ENCODE peak calls at places on chromosomes 13 and 19, in eight cellular contexts. J is endothelial cell of umbilical vein, N is lower leg skin, S is dorsolateral prefrontal cortex, V is fibroblast of mammary gland, Z is A549, U is upper lobe of right lung, Q is Peyer's patch. C is an unnamed sample.

GRCh38 chr19:40622773-40623075 is 21.6 kb downstream of the LTBP4 start:
- DNase-seq in J (no peak), N (peak), S (no peak), V (no peak), Z (no peak), U (no peak), Q (no peak), C (no peak)

GRCh38 chr13:80214521-80214941 is 126.4 kb downstream of the SPRY2 start:
- DNase-seq in J (no peak), N (no peak), S (no peak), V (no peak), Z (no peak), U (no peak), Q (no peak), C (no peak)

GRCh38 chr19:6038634-6039405 is 60.9 kb upstream of the RANBP3 start:
- DNase-seq in J (no peak), N (peak), S (no peak), V (peak), Z (no peak), U (no peak), Q (no peak), C (peak)

GRCh38 chr13:113145496-113145895 is 13.0 kb upstream of the PROZ start:
- DNase-seq in J (no peak), N (no peak), S (no peak), V (no peak), Z (no peak), U (no peak), Q (no peak), C (no peak)

GRCh38 chr13:50016421-50016820 is 1.2 kb downstream of the KCNRG start:
- DNase-seq in J (peak), N (no peak), S (no peak), V (peak), Z (no peak), U (no peak), Q (no peak), C (no peak)

GRCh38 chr19:30557212-30557611 is 185.0 kb downstream of the ZNF536 start:
- DNase-seq in J (no peak), N (no peak), S (no peak), V (no peak), Z (no peak), U (no peak), Q (no peak), C (peak)

GRCh38 chr19:42198676-42199439 is 18.6 kb downstream of the DEDD2 start:
- DNase-seq in J (no peak), N (no peak), S (no peak), V (no peak), Z (no peak), U (no peak), Q (peak), C (no peak)

GRCh38 chr19:30163663-30164062 is 208.5 kb upstream of the ZNF536 start:
- DNase-seq in J (no peak), N (no peak), S (no peak), V (no peak), Z (no peak), U (no peak), Q (no peak), C (no peak)

GRCh38 chr19:58544591-58545285 is 874 bp downstream of the TRIM28 start:
- DNase-seq in J (peak), N (no peak), S (peak), V (peak), Z (peak), U (peak), Q (no peak), C (peak)

DNA sequence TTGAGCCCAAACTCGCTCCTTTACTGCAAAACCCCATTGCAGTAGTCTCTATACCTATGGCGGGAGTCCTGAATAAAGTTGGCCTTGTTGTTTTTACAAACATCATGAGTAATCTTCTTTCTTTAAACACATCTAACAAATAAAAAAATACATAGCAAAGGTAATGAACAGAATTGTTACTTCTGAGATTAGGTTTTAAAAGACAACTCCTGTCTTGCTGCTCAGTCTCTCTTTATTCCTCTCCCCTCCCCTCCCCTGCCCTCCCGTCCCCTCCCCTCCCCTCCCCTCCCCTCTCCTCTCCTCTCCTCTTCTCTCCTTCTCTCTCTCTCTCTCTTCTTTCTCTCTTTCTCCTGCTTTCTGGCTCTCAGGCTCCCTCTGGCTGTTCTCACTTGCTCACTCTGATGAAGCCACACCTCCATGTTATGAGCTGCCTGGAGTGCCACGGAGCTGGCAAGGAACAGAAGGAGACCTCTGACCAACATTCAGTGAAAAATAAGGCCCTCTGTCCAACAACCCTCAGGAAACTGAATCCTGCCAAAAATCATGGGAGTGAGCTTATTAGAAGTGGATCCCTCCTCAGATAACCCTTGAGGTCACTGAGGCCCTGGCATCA is 300.7 kb upstream of the MIR17HG start:
- DNase-seq in J (no peak), N (no peak), S (no peak), V (no peak), Z (no peak), U (no peak), Q (no peak), C (peak)
- TF ChIP-seq CTCF in J (no peak), N (no peak), S (no peak), V (no peak), Z (no peak), U (no peak), Q (no peak), C (peak)

DNA sequence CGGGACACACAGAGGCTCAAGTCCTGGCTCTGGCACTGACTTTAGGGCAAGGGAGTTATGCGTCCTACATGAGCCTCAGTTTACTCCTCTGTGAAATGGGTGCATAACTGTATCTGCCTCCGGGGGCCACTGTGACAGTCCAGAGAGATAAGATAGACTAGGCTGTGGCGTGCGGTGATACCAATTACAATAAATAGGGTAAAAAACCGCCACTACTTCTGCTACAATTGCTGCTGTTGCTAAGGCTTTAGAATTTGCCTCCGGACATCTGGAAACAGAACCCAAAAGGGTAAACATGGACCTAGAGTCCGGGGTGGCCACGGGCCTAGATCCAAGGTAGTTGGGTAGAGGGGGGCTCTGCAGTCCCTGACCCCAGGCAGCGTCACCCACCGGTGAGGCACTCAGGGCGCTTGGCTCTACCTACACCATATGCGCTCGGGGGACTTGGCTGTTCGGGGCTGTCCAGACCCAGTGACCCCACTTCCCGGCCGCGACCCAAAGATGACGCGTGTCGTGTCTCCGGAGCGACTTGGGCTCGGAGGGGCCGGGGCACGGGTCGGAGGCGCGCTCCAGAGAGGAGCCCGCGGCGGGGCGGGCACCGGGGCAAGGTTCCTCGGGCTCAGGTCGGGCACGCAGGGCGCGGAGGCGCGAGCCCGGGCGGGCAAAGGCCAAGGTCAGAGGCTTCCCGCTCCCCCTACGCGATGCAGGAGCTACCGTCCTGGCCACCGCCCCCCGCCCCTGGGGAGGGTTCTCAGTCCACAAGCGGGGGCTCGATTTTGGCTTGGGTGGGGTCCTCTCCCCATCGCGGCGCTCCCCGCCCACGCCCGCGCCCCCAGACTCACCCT is 1.0 kb downstream of the INSR start:
- DNase-seq in J (no peak), N (peak), S (peak), V (no peak), Z (no peak), U (peak), Q (no peak), C (no peak)
- H3K4me3 ChIP-seq in J (peak), N (peak), S (peak), V (peak), Z (peak), U (peak), Q (peak), C (peak)

GRCh38 chr19:46980756-46981155 is 38.9 kb upstream of the NPAS1 start:
- DNase-seq in J (no peak), N (no peak), S (no peak), V (no peak), Z (no peak), U (no peak), Q (no peak), C (no peak)

GRCh38 chr19:46978470-46978869 is 41.2 kb upstream of the NPAS1 start:
- DNase-seq in J (no peak), N (no peak), S (no peak), V (no peak), Z (no peak), U (no peak), Q (no peak), C (no peak)

GRCh38 chr19:46977548-46977947 is 42.1 kb upstream of the NPAS1 start:
- DNase-seq in J (peak), N (no peak), S (no peak), V (peak), Z (no peak), U (no peak), Q (no peak), C (no peak)

GRCh38 chr19:46979770-46980105 is 39.9 kb upstream of the NPAS1 start:
- DNase-seq in J (no peak), N (no peak), S (no peak), V (no peak), Z (no peak), U (no peak), Q (no peak), C (no peak)

GRCh38 chr19:46979103-46979769 is 40.4 kb upstream of the NPAS1 start:
- DNase-seq in J (no peak), N (no peak), S (no peak), V (no peak), Z (no peak), U (no peak), Q (no peak), C (peak)
- TF ChIP-seq CTCF in J (no peak), N (no peak), S (no peak), V (no peak), Z (no peak), U (no peak), Q (no peak), C (no peak)

GRCh38 chr19:34182125-34182524 is 9.8 kb downstream of the LSM14A start:
- DNase-seq in J (no peak), N (no peak), S (no peak), V (no peak), Z (no peak), U (no peak), Q (no peak), C (no peak)

GRCh38 chr19:34187011-34187410 is 14.7 kb downstream of the LSM14A start:
- DNase-seq in J (no peak), N (no peak), S (no peak), V (no peak), Z (no peak), U (no peak), Q (no peak), C (no peak)

GRCh38 chr19:34186205-34186604 is 13.9 kb downstream of the LSM14A start:
- DNase-seq in J (no peak), N (no peak), S (no peak), V (no peak), Z (no peak), U (no peak), Q (no peak), C (no peak)

GRCh38 chr19:34188388-34188787 is 16.1 kb downstream of the LSM14A start:
- DNase-seq in J (no peak), N (no peak), S (no peak), V (no peak), Z (no peak), U (no peak), Q (no peak), C (peak)

DNA sequence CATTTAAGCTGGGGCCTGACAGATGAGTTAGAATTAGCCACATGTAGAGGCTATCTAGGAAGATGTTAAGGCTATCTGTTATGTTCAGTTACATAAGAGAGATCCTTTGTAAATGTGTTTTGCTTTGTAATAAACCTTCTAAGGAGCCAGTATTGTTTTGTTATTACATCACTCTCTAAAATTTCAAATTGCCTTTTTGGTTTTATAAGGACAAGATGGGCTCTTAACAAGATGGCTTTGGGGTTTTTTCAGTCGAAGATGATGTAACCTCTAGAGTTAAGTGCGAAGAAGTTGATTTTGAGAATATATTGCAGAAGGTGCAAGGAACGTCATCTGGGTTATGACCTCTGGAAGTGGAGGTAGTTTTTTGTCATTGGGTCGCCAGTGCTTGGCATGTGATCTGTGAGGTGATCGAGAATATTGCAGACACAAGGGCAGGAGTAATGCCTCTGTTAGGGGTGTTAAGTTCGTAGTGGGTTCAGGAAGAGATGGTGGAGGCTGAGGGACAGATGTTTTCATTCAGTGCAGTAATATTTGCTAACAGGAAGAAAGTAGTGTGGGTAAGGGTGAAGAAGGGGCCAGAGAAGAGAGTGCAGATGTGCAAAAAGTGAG is 12.7 kb downstream of the LSM14A start:
- DNase-seq in J (no peak), N (no peak), S (no peak), V (peak), Z (no peak), U (no peak), Q (no peak), C (no peak)
- H3K4me3 ChIP-seq in J (no peak), N (no peak), S (no peak), V (no peak), Z (no peak), U (no peak), Q (no peak), C (no peak)

DNA sequence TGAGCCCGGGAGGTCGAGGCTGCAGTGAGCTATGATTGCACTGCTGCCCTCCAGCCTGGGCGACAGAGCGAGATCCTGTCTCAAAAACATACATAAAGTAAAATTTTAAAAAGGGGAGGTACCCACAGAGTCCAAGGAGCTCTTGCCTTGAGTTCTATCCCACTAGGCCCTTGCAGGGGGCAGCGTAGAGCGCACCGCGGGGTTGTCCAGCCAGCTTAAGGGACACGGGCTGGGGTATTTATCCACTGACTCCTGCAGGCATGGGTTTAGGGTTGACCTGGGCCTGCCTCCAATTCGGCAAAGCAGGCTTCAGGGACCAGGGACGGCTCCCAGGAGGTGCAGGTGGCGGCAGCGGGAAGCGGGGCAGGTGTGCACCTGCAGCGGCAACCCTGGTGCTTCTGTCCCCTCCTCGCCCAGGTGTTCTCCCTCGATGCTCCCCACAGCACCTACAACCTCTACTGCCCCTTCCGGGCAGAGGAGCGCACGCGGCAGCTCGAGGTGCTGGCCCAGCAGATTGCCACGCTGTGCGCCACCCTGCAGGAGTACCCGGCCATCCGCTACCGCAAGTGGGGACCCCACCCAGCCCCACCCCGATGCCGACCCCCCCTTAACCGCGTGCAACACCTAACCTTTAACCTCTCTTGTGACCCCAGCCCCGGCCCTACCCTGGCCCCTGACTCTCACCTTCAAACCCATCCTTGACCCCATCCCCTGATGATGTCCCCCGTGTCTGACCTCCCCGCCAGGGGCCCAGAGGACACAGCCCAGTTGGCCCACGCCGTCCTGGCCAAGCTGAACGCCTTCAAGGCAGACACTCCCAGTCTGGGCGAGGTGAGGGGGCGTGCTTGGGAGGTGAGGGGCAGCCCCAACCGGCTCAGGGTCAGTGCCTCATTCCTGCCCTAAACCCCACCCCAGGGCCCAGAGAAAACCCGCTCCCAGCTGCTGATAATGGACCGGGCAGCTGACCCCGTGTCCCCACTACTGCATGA is 4.7 kb downstream of the STXBP2 start:
- DNase-seq in J (no peak), N (no peak), S (no peak), V (no peak), Z (no peak), U (no peak), Q (no peak), C (no peak)
- TF ChIP-seq CTCF in J (no peak), N (no peak), S (no peak), V (no peak), Z (no peak), U (no peak), Q (no peak), C (peak)

C was measured in epithelial cell of esophagus.